ENCODE peak calls at places on chromosomes 7 and 10, in six cellular contexts. One of them, this sample, is unnamed.

GRCh38 chr7:63057265-63057664 is 941.4 kb upstream of the ZNF722 start:
- DNase-seq in K562: no peak
- DNase-seq in GM12878: no peak
- DNase-seq in GM12891: no peak
- DNase-seq in H1: no peak
- DNase-seq in HepG2: no peak
- DNase-seq in this sample: no peak

GRCh38 chr10:1374901-1375804 is 319.0 kb downstream of the WDR37 start:
- DNase-seq in HepG2: no peak
- DNase-seq in GM12891: no peak
- DNase-seq in GM12878: no peak
- DNase-seq in K562: no peak
- DNase-seq in H1: peak; percentile 44
- DNase-seq in this sample: no peak

GRCh38 chr10:116627386-116627933 is 6.7 kb downstream of the PNLIPRP2 start:
- DNase-seq in GM12878: no peak
- DNase-seq in HepG2: peak; percentile 7
- DNase-seq in K562: peak; percentile 12
- DNase-seq in H1: peak; percentile 67
- DNase-seq in GM12891: no peak
- DNase-seq in this sample: no peak

GRCh38 chr7:130909881-130910672 is 176.1 kb upstream of the KLF14 start:
- DNase-seq in H1: no peak
- DNase-seq in GM12878: no peak
- DNase-seq in HepG2: no peak
- DNase-seq in GM12891: no peak
- DNase-seq in K562: no peak
- DNase-seq in this sample: no peak

GRCh38 chr7:149284343-149284742 is 22.3 kb downstream of the ZNF783 start:
- DNase-seq in GM12878: no peak
- DNase-seq in K562: no peak
- DNase-seq in HepG2: no peak
- DNase-seq in GM12891: peak; percentile 56
- DNase-seq in H1: no peak
- DNase-seq in this sample: no peak

GRCh38 chr7:151631149-151631967 is 111.7 kb upstream of the RHEB start:
- DNase-seq in GM12891: no peak
- DNase-seq in K562: no peak
- DNase-seq in HepG2: no peak
- DNase-seq in GM12878: peak; percentile 11
- DNase-seq in H1: no peak
- DNase-seq in this sample: no peak

GRCh38 chr10:103685880-103686669 is 169.3 kb downstream of the SH3PXD2A start:
- DNase-seq in K562: peak; percentile 72
- DNase-seq in GM12878: no peak
- DNase-seq in GM12891: peak; percentile 79
- DNase-seq in H1: peak; percentile 97
- DNase-seq in HepG2: peak; percentile 36
- DNase-seq in this sample: peak; percentile 79

GRCh38 chr10:90602815-90603600 is 254.8 kb downstream of the HTR7 start:
- DNase-seq in GM12878: no peak
- DNase-seq in H1: no peak
- DNase-seq in K562: no peak
- DNase-seq in HepG2: no peak
- DNase-seq in GM12891: no peak
- DNase-seq in this sample: no peak

GRCh38 chr7:45578467-45578866 is 4.3 kb downstream of the ADCY1 start:
- DNase-seq in H1: no peak
- DNase-seq in K562: no peak
- DNase-seq in HepG2: no peak
- DNase-seq in GM12891: no peak
- DNase-seq in GM12878: no peak
- DNase-seq in this sample: no peak

GRCh38 chr10:132388901-132389630 is 7.9 kb upstream of the PWWP2B start:
- DNase-seq in K562: no peak
- DNase-seq in H1: no peak
- DNase-seq in GM12878: no peak
- DNase-seq in GM12891: no peak
- DNase-seq in HepG2: no peak
- DNase-seq in this sample: no peak

GRCh38 chr10:21526184-21526951 is 886 bp upstream of the SKIDA1 start:
- DNase-seq in K562: no peak
- DNase-seq in GM12878: no peak
- DNase-seq in H1: peak; percentile 85
- DNase-seq in HepG2: peak; percentile 64
- DNase-seq in GM12891: no peak
- DNase-seq in this sample: peak; percentile 38

GRCh38 chr10:110460111-110460809 is 37.4 kb upstream of the DUSP5 start:
- DNase-seq in H1: no peak
- DNase-seq in K562: no peak
- DNase-seq in GM12891: no peak
- DNase-seq in HepG2: peak; percentile 32
- DNase-seq in GM12878: no peak
- DNase-seq in this sample: no peak

DNA sequence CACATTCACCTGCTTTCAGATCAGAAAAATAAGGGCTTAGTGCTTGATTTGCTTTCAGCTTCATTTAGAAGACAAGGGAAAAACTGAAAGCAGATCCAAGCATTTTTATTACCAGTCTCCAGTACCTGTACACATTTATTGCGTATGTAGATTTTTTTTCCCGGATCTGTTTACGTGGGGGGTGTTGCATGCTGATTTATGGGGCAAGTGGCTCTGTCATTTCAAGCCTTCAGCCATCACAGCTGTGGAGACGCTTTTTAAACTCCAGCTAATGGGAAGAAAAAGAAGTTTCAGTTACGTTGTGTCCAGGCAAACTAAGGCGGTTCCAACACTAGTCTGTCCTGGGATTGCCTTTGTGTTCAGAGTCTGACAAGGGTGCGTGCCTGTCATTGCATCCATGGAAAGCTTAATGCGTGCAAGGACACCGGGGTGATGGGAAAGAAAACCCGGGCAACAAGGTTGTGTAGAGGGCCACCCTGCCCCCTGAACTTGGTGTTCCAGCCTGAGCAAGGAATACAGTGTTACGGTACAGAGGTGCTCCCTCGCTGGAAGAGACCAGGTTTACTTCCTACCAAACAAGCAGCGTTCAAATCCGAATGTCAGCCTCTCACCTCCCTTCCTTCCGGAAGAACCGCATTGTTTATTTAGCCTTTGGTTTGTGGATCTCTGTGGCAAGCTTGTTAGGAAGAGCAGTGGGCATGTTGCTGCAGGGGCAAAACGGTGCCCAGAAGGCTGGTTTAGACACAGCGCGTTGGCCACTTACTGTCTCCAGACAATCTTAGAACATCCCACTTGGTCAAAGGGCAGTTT is 128.2 kb downstream of the FGFR2 start:
- DNase-seq in GM12891: no peak
- DNase-seq in GM12878: no peak
- DNase-seq in H1: no peak
- DNase-seq in HepG2: no peak
- DNase-seq in K562: no peak
- DNase-seq in this sample: no peak
- TF ChIP-seq POLR2A in GM12891: no peak
- TF ChIP-seq POLR2A in GM12878: no peak
- TF ChIP-seq POLR2A in H1: no peak
- TF ChIP-seq POLR2A in HepG2: no peak
- TF ChIP-seq POLR2A in K562: no peak
- TF ChIP-seq POLR2A in this sample: no peak

GRCh38 chr7:43791665-43792064 is 33.2 kb downstream of the BLVRA start:
- DNase-seq in K562: no peak
- DNase-seq in H1: no peak
- DNase-seq in GM12891: no peak
- DNase-seq in HepG2: no peak
- DNase-seq in GM12878: no peak
- DNase-seq in this sample: no peak

GRCh38 chr7:43787771-43788170 is 29.3 kb downstream of the BLVRA start:
- DNase-seq in GM12878: no peak
- DNase-seq in K562: no peak
- DNase-seq in H1: no peak
- DNase-seq in GM12891: no peak
- DNase-seq in HepG2: no peak
- DNase-seq in this sample: no peak

GRCh38 chr7:43792471-43792870 is 34.0 kb downstream of the BLVRA start:
- DNase-seq in GM12878: no peak
- DNase-seq in GM12891: no peak
- DNase-seq in H1: no peak
- DNase-seq in HepG2: no peak
- DNase-seq in K562: no peak
- DNase-seq in this sample: no peak

GRCh38 chr7:43790834-43791233 is 32.4 kb downstream of the BLVRA start:
- DNase-seq in GM12891: no peak
- DNase-seq in HepG2: no peak
- DNase-seq in GM12878: no peak
- DNase-seq in H1: no peak
- DNase-seq in K562: no peak
- DNase-seq in this sample: no peak

DNA sequence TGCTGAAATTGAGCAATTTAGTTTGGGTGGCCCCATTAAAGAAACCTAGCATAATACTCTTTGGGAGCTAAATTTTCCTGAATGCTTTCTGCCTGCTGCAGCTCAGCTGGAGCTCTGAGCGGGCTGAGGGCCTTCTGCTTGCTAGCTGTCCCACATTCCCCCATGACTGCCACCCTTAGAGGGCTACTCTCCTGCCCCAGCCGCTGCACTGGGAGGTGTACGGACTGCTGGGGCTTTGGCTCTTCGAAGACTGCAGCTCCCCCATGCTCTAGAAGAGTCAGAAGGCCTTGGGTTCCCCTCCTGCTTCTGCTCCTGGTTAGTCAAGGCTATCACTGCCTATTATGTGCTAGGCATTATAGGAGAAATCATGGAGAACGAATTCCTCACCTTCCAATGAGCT is 31.5 kb downstream of the BLVRA start:
- DNase-seq in HepG2: no peak
- DNase-seq in GM12878: no peak
- DNase-seq in H1: no peak
- DNase-seq in GM12891: no peak
- DNase-seq in K562: no peak
- DNase-seq in this sample: no peak
- TF ChIP-seq TAF1 in HepG2: no peak
- TF ChIP-seq TAF1 in GM12878: no peak
- TF ChIP-seq TAF1 in H1: no peak
- TF ChIP-seq TAF1 in GM12891: no peak
- TF ChIP-seq TAF1 in K562: no peak
- TF ChIP-seq TAF1 in this sample: no peak

GRCh38 chr7:29193316-29194205 is 1.0 kb upstream of the CHN2 start:
- DNase-seq in HepG2: no peak
- DNase-seq in K562: no peak
- DNase-seq in GM12891: no peak
- DNase-seq in GM12878: no peak
- DNase-seq in H1: no peak
- DNase-seq in this sample: no peak

GRCh38 chr7:29194206-29194593 is 375 bp upstream of the CHN2 start:
- DNase-seq in GM12878: no peak
- DNase-seq in K562: no peak
- DNase-seq in HepG2: no peak
- DNase-seq in H1: no peak
- DNase-seq in GM12891: no peak
- DNase-seq in this sample: no peak

GRCh38 chr7:29192811-29193210 is 1.8 kb upstream of the CHN2 start:
- DNase-seq in GM12891: no peak
- DNase-seq in GM12878: no peak
- DNase-seq in H1: no peak
- DNase-seq in K562: no peak
- DNase-seq in HepG2: no peak
- DNase-seq in this sample: no peak

GRCh38 chr7:29196191-29196590 is 1.6 kb downstream of the CHN2 start:
- DNase-seq in K562: no peak
- DNase-seq in GM12878: no peak
- DNase-seq in GM12891: no peak
- DNase-seq in HepG2: no peak
- DNase-seq in H1: no peak
- DNase-seq in this sample: no peak

GRCh38 chr7:29194594-29195417 is at the start of gene CHN2:
- DNase-seq in H1: peak; percentile 82
- DNase-seq in HepG2: peak; percentile 73
- DNase-seq in K562: no peak
- DNase-seq in GM12891: no peak
- DNase-seq in GM12878: no peak
- DNase-seq in this sample: peak; percentile 16
- TF ChIP-seq POLR2A in H1: no peak
- TF ChIP-seq POLR2A in HepG2: peak; percentile 75
- TF ChIP-seq POLR2A in K562: no peak
- TF ChIP-seq POLR2A in GM12891: no peak
- TF ChIP-seq POLR2A in GM12878: no peak
- TF ChIP-seq POLR2A in this sample: no peak

GRCh38 chr7:37079420-37079819 is 355.1 kb upstream of the AOAH start:
- DNase-seq in GM12891: no peak
- DNase-seq in HepG2: no peak
- DNase-seq in K562: no peak
- DNase-seq in H1: no peak
- DNase-seq in GM12878: no peak
- DNase-seq in this sample: no peak

GRCh38 chr7:37085600-37085999 is 361.3 kb upstream of the AOAH start:
- DNase-seq in K562: no peak
- DNase-seq in HepG2: no peak
- DNase-seq in GM12878: no peak
- DNase-seq in GM12891: no peak
- DNase-seq in H1: no peak
- DNase-seq in this sample: no peak

GRCh38 chr7:37083311-37084096 is 359.2 kb upstream of the AOAH start:
- DNase-seq in GM12891: no peak
- DNase-seq in HepG2: no peak
- DNase-seq in GM12878: no peak
- DNase-seq in H1: no peak
- DNase-seq in K562: no peak
- DNase-seq in this sample: no peak

GRCh38 chr7:37084303-37084702 is 360.0 kb upstream of the AOAH start:
- DNase-seq in HepG2: no peak
- DNase-seq in K562: no peak
- DNase-seq in H1: no peak
- DNase-seq in GM12891: no peak
- DNase-seq in GM12878: no peak
- DNase-seq in this sample: no peak

DNA sequence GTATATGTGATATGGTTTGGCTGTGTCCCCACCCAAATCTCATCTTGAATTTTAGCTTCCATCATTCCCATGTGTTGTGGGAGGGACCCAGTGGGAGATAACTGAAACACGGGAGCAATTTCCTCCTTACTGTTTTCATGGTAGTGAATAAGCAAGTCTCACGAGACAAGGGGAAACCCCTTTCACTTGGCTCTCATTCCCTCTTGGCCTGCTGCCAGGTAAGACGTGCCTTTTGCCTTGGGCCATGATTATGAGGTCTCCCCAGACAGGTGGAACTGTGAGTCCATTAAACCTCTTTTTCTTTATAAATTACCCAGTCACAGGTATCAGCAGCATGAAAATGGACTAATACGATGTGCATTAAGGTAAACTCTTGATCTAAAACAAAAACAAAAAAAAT is 357.1 kb upstream of the AOAH start:
- DNase-seq in K562: no peak
- DNase-seq in GM12891: no peak
- DNase-seq in HepG2: no peak
- DNase-seq in H1: no peak
- DNase-seq in GM12878: peak; percentile 24
- DNase-seq in this sample: no peak
- TF ChIP-seq TAF1 in K562: no peak
- TF ChIP-seq TAF1 in GM12891: no peak
- TF ChIP-seq TAF1 in HepG2: no peak
- TF ChIP-seq TAF1 in H1: no peak
- TF ChIP-seq TAF1 in GM12878: no peak
- TF ChIP-seq TAF1 in this sample: no peak